ENCODE peak calls at places on chromosomes 12 and 14, in four cellular contexts. P is HT-29; X is GM12865; I is activated naive CD8-positive, alpha-beta T cell treated with anti-CD3 and anti-CD28 coated beads, Interleukin-2, amount 10 ng/mL, durations not matched to agents 7 days and 5 days. L is an unnamed sample.

GRCh38 chr14:55329999-55330710 is 58.9 kb downstream of the FBXO34 start:
- DNase-seq in P (no peak), X (no peak), I (no peak), L (no peak)

GRCh38 chr14:23071244-23071974 is 14.1 kb upstream of the CDH24 start:
- DNase-seq in P (peak), X (peak), I (peak), L (peak)

GRCh38 chr14:94306047-94306978 is 13.2 kb upstream of the SERPINA10 start:
- DNase-seq in P (no peak), X (no peak), I (no peak), L (no peak)

GRCh38 chr12:41514907-41515306 is 326.8 kb downstream of the PDZRN4 start:
- DNase-seq in P (peak), X (no peak), I (no peak), L (no peak)

GRCh38 chr12:108570743-108571603 is 8.6 kb downstream of the ISCU start:
- DNase-seq in P (peak), X (peak), I (no peak), L (peak)

GRCh38 chr12:105289114-105289904 is 41.2 kb upstream of the C12orf75 start:
- DNase-seq in P (no peak), X (no peak), I (no peak), L (no peak)

GRCh38 chr12:14111230-14111865 is 129.9 kb upstream of the GRIN2B start:
- DNase-seq in P (peak), X (peak), I (no peak), L (peak)

GRCh38 chr12:6038160-6038559 is 86.3 kb downstream of the VWF start:
- DNase-seq in P (peak), X (peak), I (no peak), L (peak)

GRCh38 chr12:124348659-124349380 is 53.9 kb downstream of the RFLNA start:
- DNase-seq in P (no peak), X (no peak), I (no peak), L (no peak)

GRCh38 chr12:89162704-89163261 is 189.5 kb downstream of the DUSP6 start:
- DNase-seq in P (no peak), X (peak), I (no peak), L (no peak)

GRCh38 chr12:52145228-52145940 is 46.4 kb downstream of the KRT80 start:
- DNase-seq in P (peak), X (no peak), I (no peak), L (no peak)

GRCh38 chr12:48156648-48157015 is 683 bp downstream of the ASB8 start:
- DNase-seq in P (no peak), X (no peak), I (no peak), L (no peak)

GRCh38 chr12:92022093-92022492 is 123.6 kb downstream of the BTG1 start:
- DNase-seq in P (no peak), X (no peak), I (no peak), L (no peak)

GRCh38 chr12:42360747-42361403 is 34.9 kb downstream of the PPHLN1 start:
- DNase-seq in P (no peak), X (peak), I (no peak), L (no peak)

GRCh38 chr14:77622562-77622961 is 6.1 kb upstream of the SPTLC2 start:
- DNase-seq in P (peak), X (no peak), I (no peak), L (no peak)

GRCh38 chr12:47356129-47356622 is 276.4 kb upstream of the AMIGO2 start:
- DNase-seq in P (no peak), X (peak), I (no peak), L (peak)

GRCh38 chr12:51922762-51923505 is 15.6 kb downstream of the ACVRL1 start:
- DNase-seq in P (peak), X (peak), I (no peak), L (no peak)

GRCh38 chr14:69713127-69713800 is 53.7 kb upstream of the SRSF5 start:
- DNase-seq in P (peak), X (no peak), I (no peak), L (no peak)

GRCh38 chr12:10802587-10802986 is at the start of gene TAS2R7:
- DNase-seq in P (no peak), X (no peak), I (no peak), L (no peak)

GRCh38 chr12:19833775-19834501 is 394.6 kb downstream of the AEBP2 start:
- DNase-seq in P (no peak), X (peak), I (no peak), L (no peak)

GRCh38 chr12:6182279-6182898 is 17.8 kb upstream of the CD9 start:
- DNase-seq in P (peak), X (no peak), I (no peak), L (no peak)

GRCh38 chr12:53492188-53492587 is 7.1 kb downstream of the MAP3K12 start:
- DNase-seq in P (no peak), X (no peak), I (no peak), L (no peak)

GRCh38 chr14:99554184-99554583 is 49.8 kb downstream of the CCDC85C start:
- DNase-seq in P (no peak), X (no peak), I (no peak), L (no peak)

GRCh38 chr14:106491851-106492250 is 965.5 kb downstream of the TMEM121 start:
- DNase-seq in P (peak), X (no peak), I (no peak), L (peak)

GRCh38 chr12:78703820-78704525 is 160.6 kb upstream of the SYT1 start:
- DNase-seq in P (peak), X (no peak), I (no peak), L (no peak)

GRCh38 chr14:31934767-31935266 is 142.3 kb upstream of the ARHGAP5 start:
- DNase-seq in P (peak), X (peak), I (no peak), L (no peak)

GRCh38 chr12:50633950-50634349 is 129.2 kb downstream of the DIP2B start:
- DNase-seq in P (no peak), X (no peak), I (no peak), L (no peak)

GRCh38 chr12:84924956-84925355 is 12.4 kb upstream of the SLC6A15 start:
- DNase-seq in P (no peak), X (no peak), I (no peak), L (no peak)

GRCh38 chr12:70052931-70053497 is 190.2 kb upstream of the CNOT2 start:
- DNase-seq in P (peak), X (no peak), I (no peak), L (no peak)

GRCh38 chr12:113299619-113300237 is 35.2 kb downstream of the SLC8B1 start:
- DNase-seq in P (peak), X (no peak), I (no peak), L (no peak)

GRCh38 chr14:99931308-99931707 is 133.9 kb upstream of the EVL start:
- DNase-seq in P (no peak), X (no peak), I (no peak), L (no peak)

GRCh38 chr14:61474671-61475070 is 153.3 kb downstream of the PRKCH start:
- DNase-seq in P (no peak), X (no peak), I (no peak), L (no peak)